ENCODE peak calls at places on chromosome 3, in nine cellular contexts. V, J, S, H, Y, C, F, I and M are unnamed samples.
A peak's percentile ranks its signal among the peaks of the same experiment; 100 is the strongest.

GRCh38 chr3:104584702-104585101 is 782.0 kb upstream of the ALCAM start:
- DNase-seq in H (no peak), S (no peak), J (peak; percentile 34), Y (no peak), C (no peak), V (no peak), I (no peak), F (no peak), M (no peak)

GRCh38 chr3:62184559-62184958 is 188.8 kb downstream of the FEZF2 start:
- DNase-seq in F (no peak), S (no peak), I (no peak), Y (no peak), J (peak; percentile 5), H (no peak), V (no peak), C (no peak), M (no peak)

GRCh38 chr3:194856296-194856695 is 170.6 kb downstream of the FAM43A start:
- DNase-seq in V (no peak), J (no peak), H (no peak), Y (no peak), F (no peak), I (no peak), C (no peak), S (no peak), M (no peak)

GRCh38 chr3:126540342-126540849 is 16.4 kb downstream of the CHST13 start:
- DNase-seq in F (peak; percentile 1), S (peak; percentile 17), I (peak; percentile 98), J (peak; percentile 89), C (peak; percentile 92), H (no peak), V (peak; percentile 82), Y (no peak), M (peak; percentile 57)

GRCh38 chr3:184748219-184749135 is 36.6 kb upstream of the MAGEF1 start:
- DNase-seq in H (no peak), F (no peak), J (peak; percentile 52), V (no peak), S (peak; percentile 47), I (no peak), C (peak; percentile 36), Y (peak; percentile 36), M (no peak)

GRCh38 chr3:172040078-172040975 is 949 bp downstream of the FNDC3B start:
- DNase-seq in V (no peak), F (peak; percentile 37), Y (peak; percentile 33), J (peak; percentile 51), I (no peak), S (peak; percentile 86), H (peak; percentile 39), C (peak; percentile 64), M (peak; percentile 80)

GRCh38 chr3:42013652-42014442 is 51.9 kb upstream of the ULK4 start:
- DNase-seq in C (no peak), V (no peak), H (peak; percentile 20), F (peak; percentile 47), S (peak; percentile 82), J (no peak), I (no peak), Y (peak; percentile 53), M (no peak)

GRCh38 chr3:127747751-127748521 is 74.4 kb downstream of the MGLL start:
- DNase-seq in F (no peak), J (peak; percentile 86), S (no peak), Y (no peak), C (peak; percentile 93), I (peak; percentile 91), H (no peak), V (peak; percentile 96), M (peak; percentile 49)

GRCh38 chr3:8729479-8729878 is 4.1 kb upstream of the CAV3 start:
- DNase-seq in J (no peak), S (no peak), H (no peak), C (no peak), V (no peak), F (no peak), Y (no peak), I (no peak), M (no peak)

GRCh38 chr3:188365978-188366698 is 212.2 kb downstream of the LPP start:
- DNase-seq in Y (no peak), I (no peak), V (no peak), C (no peak), F (no peak), H (no peak), J (no peak), S (no peak), M (no peak)

GRCh38 chr3:78238811-78239210 is 1198.9 kb downstream of the ROBO2 start:
- DNase-seq in C (no peak), V (no peak), J (no peak), F (no peak), Y (no peak), H (no peak), I (no peak), S (no peak), M (no peak)

GRCh38 chr3:43455233-43455632 is 166.6 kb downstream of the ANO10 start:
- DNase-seq in C (peak; percentile 12), Y (no peak), S (no peak), J (peak; percentile 84), I (peak; percentile 59), V (peak; percentile 73), F (no peak), H (no peak), M (peak; percentile 15)

GRCh38 chr3:11671648-11672100 is 28.0 kb upstream of the VGLL4 start:
- DNase-seq in C (peak; percentile 18), J (peak; percentile 73), H (no peak), F (no peak), Y (peak; percentile 52), S (no peak), I (no peak), V (no peak), M (peak; percentile 12)

GRCh38 chr3:120471643-120472042 is 20.9 kb upstream of the FSTL1 start:
- DNase-seq in H (no peak), C (no peak), J (no peak), I (peak; percentile 55), S (no peak), Y (no peak), V (no peak), F (no peak), M (no peak)

GRCh38 chr3:64216706-64217105 is 8.6 kb downstream of the PRICKLE2 start:
- DNase-seq in H (no peak), S (no peak), V (no peak), Y (no peak), I (no peak), C (no peak), F (no peak), J (peak; percentile 90), M (no peak)

GRCh38 chr3:139312959-139313358 is 30.9 kb upstream of the MRPS22 start:
- DNase-seq in S (no peak), J (peak; percentile 36), H (no peak), I (no peak), Y (no peak), V (no peak), F (no peak), C (no peak), M (no peak)

GRCh38 chr3:132626955-132627354 is 29.9 kb downstream of the ACKR4 start:
- DNase-seq in H (no peak), Y (no peak), F (no peak), S (no peak), I (no peak), C (no peak), V (no peak), J (peak; percentile 22), M (no peak)

GRCh38 chr3:42683875-42684593 is 1.3 kb upstream of the KLHL40 start:
- DNase-seq in F (no peak), H (no peak), J (peak; percentile 95), C (peak; percentile 86), I (peak; percentile 64), Y (no peak), S (no peak), V (peak; percentile 80), M (peak; percentile 71)

GRCh38 chr3:17087509-17087908 is 202.8 kb downstream of the PLCL2 start:
- DNase-seq in V (no peak), Y (no peak), S (no peak), I (no peak), C (no peak), J (no peak), F (no peak), H (no peak), M (no peak)

GRCh38 chr3:140186421-140186920 is 251.5 kb downstream of the CLSTN2 start:
- DNase-seq in C (peak; percentile 64), S (peak; percentile 30), I (no peak), V (peak; percentile 64), H (no peak), Y (no peak), F (no peak), J (peak; percentile 57), M (peak; percentile 44)

GRCh38 chr3:141797167-141797773 is 34.1 kb downstream of the GRK7 start:
- DNase-seq in V (no peak), S (no peak), C (no peak), H (peak; percentile 22), Y (peak; percentile 30), J (no peak), I (no peak), F (peak; percentile 36), M (no peak)

GRCh38 chr3:103813955-103814354 is 1379.1 kb downstream of the ZPLD1 start:
- DNase-seq in H (no peak), Y (no peak), I (no peak), V (no peak), F (no peak), C (no peak), J (no peak), S (no peak), M (no peak)

GRCh38 chr3:16188071-16188470 is 13.6 kb downstream of the GALNT15 start:
- DNase-seq in S (no peak), H (no peak), Y (no peak), F (no peak), J (no peak), C (no peak), V (no peak), I (no peak), M (no peak)

GRCh38 chr3:51937014-51937413 is 4.7 kb downstream of the RRP9 start:
- DNase-seq in I (no peak), V (no peak), C (peak; percentile 3), J (no peak), Y (no peak), F (no peak), S (no peak), H (no peak), M (no peak)

GRCh38 chr3:30658328-30659052 is 52.1 kb downstream of the TGFBR2 start:
- DNase-seq in F (no peak), S (no peak), V (no peak), J (peak; percentile 78), H (no peak), C (no peak), Y (peak; percentile 41), I (peak; percentile 80), M (no peak)

GRCh38 chr3:33636125-33636855 is 81.8 kb downstream of the CLASP2 start:
- DNase-seq in V (peak; percentile 38), C (peak; percentile 45), I (peak; percentile 6), H (no peak), F (no peak), S (peak; percentile 49), Y (peak; percentile 40), J (peak; percentile 59), M (peak; percentile 40)

GRCh38 chr3:197856199-197856816 is 65.3 kb downstream of the LRCH3 start:
- DNase-seq in J (no peak), I (no peak), F (no peak), Y (no peak), H (no peak), S (no peak), V (no peak), C (no peak), M (no peak)

GRCh38 chr3:158731938-158732855 is at the start of gene RARRES1:
- DNase-seq in I (no peak), Y (peak; percentile 54), J (peak; percentile 28), C (no peak), F (peak; percentile 26), V (no peak), H (peak; percentile 19), S (peak; percentile 88), M (no peak)

GRCh38 chr3:16122155-16122554 is 52.3 kb upstream of the GALNT15 start:
- DNase-seq in C (no peak), Y (no peak), V (no peak), S (no peak), J (no peak), F (no peak), H (no peak), I (no peak), M (no peak)

GRCh38 chr3:156513619-156514018 is 41.3 kb downstream of the SSR3 start:
- DNase-seq in I (no peak), J (no peak), F (no peak), S (no peak), C (no peak), V (no peak), Y (no peak), H (no peak), M (no peak)

GRCh38 chr3:42500091-42500490 is 2.4 kb upstream of the VIPR1 start:
- DNase-seq in Y (no peak), J (no peak), H (no peak), V (no peak), C (no peak), F (peak; percentile 4), S (no peak), I (no peak), M (no peak)